ENCODE peak calls at places on chromosomes 1 and 21, in six cellular contexts. One of them, this sample, is unnamed. For H3K27me3, the result is how much of the 10 kb centered on the place peaks cover.

GRCh38 chr1:30381671-30382365 is 341.6 kb downstream of the MATN1 start:
- DNase-seq in neural progenitor cell: no peak
- DNase-seq in GM12878: no peak
- DNase-seq in lower lobe of right lung: no peak
- DNase-seq in esophagus squamous epithelium: no peak
- DNase-seq in GM23338: no peak
- DNase-seq in this sample: no peak

GRCh38 chr1:191760016-191760415 is 398.2 kb upstream of the RGS18 start:
- DNase-seq in GM12878: no peak
- DNase-seq in neural progenitor cell: no peak
- DNase-seq in lower lobe of right lung: no peak
- DNase-seq in GM23338: no peak
- DNase-seq in esophagus squamous epithelium: no peak
- DNase-seq in this sample: no peak

GRCh38 chr21:38148046-38148445 is 108.7 kb upstream of the KCNJ15 start:
- DNase-seq in GM23338: no peak
- DNase-seq in GM12878: no peak
- DNase-seq in lower lobe of right lung: no peak
- DNase-seq in esophagus squamous epithelium: no peak
- DNase-seq in neural progenitor cell: no peak
- DNase-seq in this sample: peak

GRCh38 chr1:52294580-52294979 is 71.4 kb downstream of the CC2D1B start:
- DNase-seq in GM12878: no peak
- DNase-seq in esophagus squamous epithelium: no peak
- DNase-seq in neural progenitor cell: no peak
- DNase-seq in lower lobe of right lung: no peak
- DNase-seq in GM23338: no peak
- DNase-seq in this sample: no peak

GRCh38 chr1:219480011-219480410 is 132.9 kb downstream of the ZC3H11B start:
- DNase-seq in GM12878: no peak
- DNase-seq in lower lobe of right lung: no peak
- DNase-seq in neural progenitor cell: no peak
- DNase-seq in GM23338: no peak
- DNase-seq in esophagus squamous epithelium: no peak
- DNase-seq in this sample: peak

GRCh38 chr1:212234431-212235298 is 50.5 kb upstream of the PPP2R5A start:
- DNase-seq in lower lobe of right lung: no peak
- DNase-seq in esophagus squamous epithelium: peak
- DNase-seq in GM23338: no peak
- DNase-seq in GM12878: no peak
- DNase-seq in neural progenitor cell: no peak
- DNase-seq in this sample: peak

GRCh38 chr1:211359876-211360275 is 33.2 kb downstream of the TRAF5 start:
- DNase-seq in neural progenitor cell: no peak
- DNase-seq in GM12878: no peak
- DNase-seq in esophagus squamous epithelium: no peak
- DNase-seq in GM23338: no peak
- DNase-seq in lower lobe of right lung: no peak
- DNase-seq in this sample: peak

GRCh38 chr1:14924012-14924452 is 229.5 kb upstream of the TMEM51 start:
- DNase-seq in GM12878: no peak
- DNase-seq in neural progenitor cell: peak
- DNase-seq in GM23338: peak
- DNase-seq in esophagus squamous epithelium: no peak
- DNase-seq in lower lobe of right lung: peak
- DNase-seq in this sample: peak

GRCh38 chr1:28499553-28499952 is 6.3 kb upstream of the RCC1 start:
- DNase-seq in GM12878: no peak
- DNase-seq in GM23338: no peak
- DNase-seq in lower lobe of right lung: no peak
- DNase-seq in esophagus squamous epithelium: no peak
- DNase-seq in neural progenitor cell: no peak
- DNase-seq in this sample: no peak

GRCh38 chr1:204344665-204345064 is 15.1 kb downstream of the PLEKHA6 start:
- DNase-seq in lower lobe of right lung: no peak
- DNase-seq in GM23338: no peak
- DNase-seq in neural progenitor cell: no peak
- DNase-seq in esophagus squamous epithelium: no peak
- DNase-seq in GM12878: no peak
- DNase-seq in this sample: no peak

GRCh38 chr1:118485757-118486156 is 300.7 kb upstream of the SPAG17 start:
- DNase-seq in GM23338: no peak
- DNase-seq in GM12878: no peak
- DNase-seq in lower lobe of right lung: no peak
- DNase-seq in neural progenitor cell: no peak
- DNase-seq in esophagus squamous epithelium: no peak
- DNase-seq in this sample: no peak

GRCh38 chr1:180424848-180425457 is 77.4 kb downstream of the ACBD6 start:
- DNase-seq in GM12878: peak
- DNase-seq in GM23338: no peak
- DNase-seq in lower lobe of right lung: no peak
- DNase-seq in neural progenitor cell: peak
- DNase-seq in esophagus squamous epithelium: no peak
- DNase-seq in this sample: no peak

GRCh38 chr1:240152611-240153297 is 61.1 kb downstream of the FMN2 start:
- DNase-seq in lower lobe of right lung: no peak
- DNase-seq in GM23338: no peak
- DNase-seq in esophagus squamous epithelium: no peak
- DNase-seq in GM12878: no peak
- DNase-seq in neural progenitor cell: no peak
- DNase-seq in this sample: peak

DNA sequence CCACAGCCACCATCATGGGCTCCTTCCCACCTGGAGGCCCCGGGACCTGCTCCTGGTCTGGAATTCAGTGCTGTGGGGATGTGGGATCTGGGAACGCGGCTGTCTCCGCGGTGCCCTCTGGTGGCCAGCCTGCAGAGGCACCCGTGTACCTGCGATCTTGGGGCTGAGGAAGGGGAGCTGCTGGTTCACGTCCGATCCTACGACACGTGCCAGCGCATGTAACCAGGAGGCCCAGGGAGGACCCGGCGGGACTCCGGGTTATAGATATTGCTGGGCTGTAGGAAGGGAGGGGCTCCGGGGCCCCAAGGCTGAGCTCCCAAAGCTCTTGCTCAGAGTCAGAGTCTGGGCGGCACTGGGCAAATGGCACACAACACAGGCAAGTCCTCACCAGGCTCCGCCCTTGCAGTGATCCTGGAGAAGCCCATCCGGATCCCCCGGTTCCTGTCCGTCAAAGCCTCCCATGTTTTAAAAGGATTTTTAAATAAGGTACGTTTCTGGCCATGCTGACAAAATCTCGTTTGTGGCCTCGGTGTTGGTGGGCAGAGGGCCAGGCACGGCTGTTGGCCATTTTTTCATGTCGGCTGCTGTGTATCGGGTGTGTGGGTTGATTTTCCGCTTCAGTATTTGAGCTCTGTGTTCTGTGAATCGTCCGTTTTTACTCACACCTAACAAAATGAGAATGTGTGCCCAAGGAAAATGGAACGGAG is 20.1 kb downstream of the FAAP20 start:
- DNase-seq in neural progenitor cell: peak
- DNase-seq in GM23338: peak
- DNase-seq in GM12878: no peak
- DNase-seq in esophagus squamous epithelium: no peak
- DNase-seq in lower lobe of right lung: no peak
- DNase-seq in this sample: peak
- H3K4me3 ChIP-seq in neural progenitor cell: no peak
- H3K4me3 ChIP-seq in GM23338: no peak
- H3K4me3 ChIP-seq in GM12878: no peak
- H3K4me3 ChIP-seq in esophagus squamous epithelium: peak
- H3K4me3 ChIP-seq in lower lobe of right lung: peak
- H3K4me3 ChIP-seq in this sample: no peak

DNA sequence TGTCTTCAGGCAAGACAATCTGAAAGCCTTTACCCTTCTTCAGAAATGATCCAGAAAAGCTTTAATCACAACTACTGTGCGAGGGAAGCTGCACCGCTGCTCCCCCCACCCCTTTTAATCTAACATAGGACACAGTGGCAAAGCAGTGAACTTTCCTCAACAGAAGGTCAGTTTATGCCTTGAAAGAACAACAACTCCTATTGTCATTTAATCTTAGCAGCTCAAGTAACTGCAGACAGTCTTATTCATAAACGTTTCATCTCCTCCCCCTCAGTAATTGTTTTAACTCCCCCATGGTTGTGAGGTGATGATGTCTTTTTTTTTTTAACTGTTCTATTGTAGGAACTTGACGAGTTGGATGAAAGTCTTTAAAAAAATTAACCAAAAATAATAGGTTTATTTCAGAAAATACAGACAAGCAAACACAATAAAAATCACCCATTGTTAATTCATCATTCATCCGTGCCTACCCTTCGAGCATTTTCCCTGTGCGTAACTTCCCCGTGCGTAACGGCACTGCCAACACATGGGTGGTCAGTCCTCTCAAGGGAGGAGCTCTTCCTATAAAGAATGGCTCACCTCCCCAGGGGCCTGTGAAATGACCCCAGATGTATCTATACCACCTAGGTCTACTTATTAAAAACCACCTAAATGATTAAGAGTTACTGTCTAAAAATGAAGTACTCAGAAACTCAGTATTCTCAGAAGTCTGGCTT is 3.3 kb upstream of the ADAR start:
- DNase-seq in lower lobe of right lung: no peak
- DNase-seq in neural progenitor cell: peak
- DNase-seq in esophagus squamous epithelium: no peak
- DNase-seq in GM23338: peak
- DNase-seq in GM12878: no peak
- DNase-seq in this sample: no peak
- H3K27me3 ChIP-seq in lower lobe of right lung: under half
- H3K27me3 ChIP-seq in neural progenitor cell: under half
- H3K27me3 ChIP-seq in esophagus squamous epithelium: under half
- H3K27me3 ChIP-seq in GM23338: under half
- H3K27me3 ChIP-seq in GM12878: under half
- H3K27me3 ChIP-seq in this sample: under half

GRCh38 chr1:119516680-119517079 is 9.7 kb downstream of the HSD3B1 start:
- DNase-seq in neural progenitor cell: no peak
- DNase-seq in lower lobe of right lung: no peak
- DNase-seq in esophagus squamous epithelium: no peak
- DNase-seq in GM23338: peak
- DNase-seq in GM12878: no peak
- DNase-seq in this sample: no peak
- TF ChIP-seq CTCF in neural progenitor cell: no peak
- TF ChIP-seq CTCF in lower lobe of right lung: no peak
- TF ChIP-seq CTCF in esophagus squamous epithelium: peak
- TF ChIP-seq CTCF in GM23338: peak
- TF ChIP-seq CTCF in GM12878: no peak
- TF ChIP-seq CTCF in this sample: peak

GRCh38 chr1:167933779-167934178 is 2.7 kb upstream of the DCAF6 start:
- DNase-seq in GM23338: no peak
- DNase-seq in GM12878: no peak
- DNase-seq in esophagus squamous epithelium: no peak
- DNase-seq in neural progenitor cell: no peak
- DNase-seq in lower lobe of right lung: no peak
- DNase-seq in this sample: no peak
- H3K4me3 ChIP-seq in GM23338: no peak
- H3K4me3 ChIP-seq in GM12878: peak
- H3K4me3 ChIP-seq in esophagus squamous epithelium: peak
- H3K4me3 ChIP-seq in neural progenitor cell: no peak
- H3K4me3 ChIP-seq in lower lobe of right lung: peak
- H3K4me3 ChIP-seq in this sample: peak

This sample was measured in PC-3.